ENCODE peak calls at places on chromosomes 12 and 14, in six cellular contexts. One of them, this sample, is unnamed.

GRCh38 chr14:26925876-26926584 is 328.2 kb upstream of the NOVA1 start:
- DNase-seq in HFFc6: no peak
- DNase-seq in activated CD8-positive, alpha-beta memory T cell treated with anti-CD3 and anti-CD28 coated beads for 24 hours: no peak
- DNase-seq in Calu3: no peak
- DNase-seq in OCI-M1: no peak
- DNase-seq in hepatic stellate cell: no peak
- DNase-seq in this sample: no peak

GRCh38 chr12:41466300-41466699 is 278.2 kb downstream of the PDZRN4 start:
- DNase-seq in OCI-M1: no peak
- DNase-seq in Calu3: no peak
- DNase-seq in hepatic stellate cell: no peak
- DNase-seq in activated CD8-positive, alpha-beta memory T cell treated with anti-CD3 and anti-CD28 coated beads for 24 hours: no peak
- DNase-seq in HFFc6: no peak
- DNase-seq in this sample: no peak

GRCh38 chr12:89566615-89567014 is 40.8 kb upstream of the POC1B start:
- DNase-seq in Calu3: no peak
- DNase-seq in activated CD8-positive, alpha-beta memory T cell treated with anti-CD3 and anti-CD28 coated beads for 24 hours: no peak
- DNase-seq in OCI-M1: peak
- DNase-seq in hepatic stellate cell: no peak
- DNase-seq in HFFc6: peak
- DNase-seq in this sample: no peak

GRCh38 chr12:48106574-48107251 is 834 bp upstream of the SENP1 start:
- DNase-seq in activated CD8-positive, alpha-beta memory T cell treated with anti-CD3 and anti-CD28 coated beads for 24 hours: no peak
- DNase-seq in Calu3: no peak
- DNase-seq in hepatic stellate cell: no peak
- DNase-seq in HFFc6: no peak
- DNase-seq in OCI-M1: no peak
- DNase-seq in this sample: no peak

GRCh38 chr12:70180140-70180539 is 63.1 kb upstream of the CNOT2 start:
- DNase-seq in HFFc6: no peak
- DNase-seq in hepatic stellate cell: no peak
- DNase-seq in activated CD8-positive, alpha-beta memory T cell treated with anti-CD3 and anti-CD28 coated beads for 24 hours: no peak
- DNase-seq in OCI-M1: no peak
- DNase-seq in Calu3: no peak
- DNase-seq in this sample: no peak

GRCh38 chr12:43815416-43815815 is 9.3 kb upstream of the TWF1 start:
- DNase-seq in activated CD8-positive, alpha-beta memory T cell treated with anti-CD3 and anti-CD28 coated beads for 24 hours: no peak
- DNase-seq in HFFc6: no peak
- DNase-seq in Calu3: no peak
- DNase-seq in OCI-M1: no peak
- DNase-seq in hepatic stellate cell: no peak
- DNase-seq in this sample: no peak

GRCh38 chr12:127528576-127528975 is 738.4 kb upstream of the TMEM132C start:
- DNase-seq in Calu3: no peak
- DNase-seq in OCI-M1: no peak
- DNase-seq in activated CD8-positive, alpha-beta memory T cell treated with anti-CD3 and anti-CD28 coated beads for 24 hours: no peak
- DNase-seq in HFFc6: no peak
- DNase-seq in hepatic stellate cell: no peak
- DNase-seq in this sample: no peak

GRCh38 chr14:87990687-87991086 is 2.3 kb downstream of the GALC start:
- DNase-seq in activated CD8-positive, alpha-beta memory T cell treated with anti-CD3 and anti-CD28 coated beads for 24 hours: no peak
- DNase-seq in Calu3: no peak
- DNase-seq in OCI-M1: no peak
- DNase-seq in HFFc6: no peak
- DNase-seq in hepatic stellate cell: no peak
- DNase-seq in this sample: no peak

GRCh38 chr14:41154143-41154807 is 452.4 kb upstream of the LRFN5 start:
- DNase-seq in HFFc6: no peak
- DNase-seq in OCI-M1: no peak
- DNase-seq in Calu3: no peak
- DNase-seq in hepatic stellate cell: no peak
- DNase-seq in activated CD8-positive, alpha-beta memory T cell treated with anti-CD3 and anti-CD28 coated beads for 24 hours: no peak
- DNase-seq in this sample: no peak

GRCh38 chr12:106309671-106310313 is 7.3 kb downstream of the TCP11L2 start:
- DNase-seq in hepatic stellate cell: peak
- DNase-seq in OCI-M1: no peak
- DNase-seq in activated CD8-positive, alpha-beta memory T cell treated with anti-CD3 and anti-CD28 coated beads for 24 hours: no peak
- DNase-seq in HFFc6: peak
- DNase-seq in Calu3: peak
- DNase-seq in this sample: no peak

GRCh38 chr14:49946320-49947141 is 53.6 kb downstream of the ARF6 start:
- DNase-seq in OCI-M1: no peak
- DNase-seq in Calu3: peak
- DNase-seq in hepatic stellate cell: peak
- DNase-seq in HFFc6: peak
- DNase-seq in activated CD8-positive, alpha-beta memory T cell treated with anti-CD3 and anti-CD28 coated beads for 24 hours: peak
- DNase-seq in this sample: no peak

GRCh38 chr12:132475304-132476037 is 14.5 kb upstream of the FBRSL1 start:
- DNase-seq in OCI-M1: peak
- DNase-seq in hepatic stellate cell: no peak
- DNase-seq in activated CD8-positive, alpha-beta memory T cell treated with anti-CD3 and anti-CD28 coated beads for 24 hours: peak
- DNase-seq in HFFc6: no peak
- DNase-seq in Calu3: no peak
- DNase-seq in this sample: no peak

GRCh38 chr12:112685321-112685720 is 106.2 kb upstream of the RPH3A start:
- DNase-seq in Calu3: no peak
- DNase-seq in OCI-M1: peak
- DNase-seq in hepatic stellate cell: no peak
- DNase-seq in activated CD8-positive, alpha-beta memory T cell treated with anti-CD3 and anti-CD28 coated beads for 24 hours: no peak
- DNase-seq in HFFc6: no peak
- DNase-seq in this sample: no peak

GRCh38 chr12:108972226-108972757 is 48.6 kb downstream of the SVOP start:
- DNase-seq in OCI-M1: no peak
- DNase-seq in HFFc6: no peak
- DNase-seq in hepatic stellate cell: no peak
- DNase-seq in activated CD8-positive, alpha-beta memory T cell treated with anti-CD3 and anti-CD28 coated beads for 24 hours: no peak
- DNase-seq in Calu3: no peak
- DNase-seq in this sample: no peak

GRCh38 chr12:130405332-130405731 is 67.6 kb downstream of the PIWIL1 start:
- DNase-seq in Calu3: no peak
- DNase-seq in activated CD8-positive, alpha-beta memory T cell treated with anti-CD3 and anti-CD28 coated beads for 24 hours: no peak
- DNase-seq in hepatic stellate cell: no peak
- DNase-seq in OCI-M1: no peak
- DNase-seq in HFFc6: no peak
- DNase-seq in this sample: no peak

GRCh38 chr12:93098077-93098476 is 169.0 kb upstream of the EEA1 start:
- DNase-seq in HFFc6: peak
- DNase-seq in activated CD8-positive, alpha-beta memory T cell treated with anti-CD3 and anti-CD28 coated beads for 24 hours: peak
- DNase-seq in OCI-M1: peak
- DNase-seq in hepatic stellate cell: no peak
- DNase-seq in Calu3: peak
- DNase-seq in this sample: peak

GRCh38 chr12:56628671-56629458 is 1.3 kb downstream of the BAZ2A start:
- DNase-seq in Calu3: peak
- DNase-seq in hepatic stellate cell: peak
- DNase-seq in OCI-M1: peak
- DNase-seq in HFFc6: peak
- DNase-seq in activated CD8-positive, alpha-beta memory T cell treated with anti-CD3 and anti-CD28 coated beads for 24 hours: peak
- DNase-seq in this sample: peak

GRCh38 chr14:37411079-37411735 is 183.8 kb downstream of the FOXA1 start:
- DNase-seq in Calu3: no peak
- DNase-seq in activated CD8-positive, alpha-beta memory T cell treated with anti-CD3 and anti-CD28 coated beads for 24 hours: no peak
- DNase-seq in OCI-M1: no peak
- DNase-seq in HFFc6: no peak
- DNase-seq in hepatic stellate cell: no peak
- DNase-seq in this sample: no peak

GRCh38 chr14:74648643-74649042 is 36.6 kb upstream of the LTBP2 start:
- DNase-seq in activated CD8-positive, alpha-beta memory T cell treated with anti-CD3 and anti-CD28 coated beads for 24 hours: peak
- DNase-seq in hepatic stellate cell: no peak
- DNase-seq in Calu3: no peak
- DNase-seq in OCI-M1: no peak
- DNase-seq in HFFc6: no peak
- DNase-seq in this sample: no peak

GRCh38 chr14:24197066-24197465 is 1.8 kb upstream of the TM9SF1 start:
- DNase-seq in HFFc6: no peak
- DNase-seq in hepatic stellate cell: no peak
- DNase-seq in activated CD8-positive, alpha-beta memory T cell treated with anti-CD3 and anti-CD28 coated beads for 24 hours: no peak
- DNase-seq in OCI-M1: no peak
- DNase-seq in Calu3: no peak
- DNase-seq in this sample: no peak

GRCh38 chr12:17283563-17283962 is 677.6 kb upstream of the LMO3 start:
- DNase-seq in hepatic stellate cell: no peak
- DNase-seq in OCI-M1: no peak
- DNase-seq in Calu3: no peak
- DNase-seq in activated CD8-positive, alpha-beta memory T cell treated with anti-CD3 and anti-CD28 coated beads for 24 hours: no peak
- DNase-seq in HFFc6: no peak
- DNase-seq in this sample: no peak

GRCh38 chr14:65622703-65623102 is 210.2 kb downstream of the FUT8 start:
- DNase-seq in Calu3: no peak
- DNase-seq in activated CD8-positive, alpha-beta memory T cell treated with anti-CD3 and anti-CD28 coated beads for 24 hours: no peak
- DNase-seq in OCI-M1: no peak
- DNase-seq in HFFc6: no peak
- DNase-seq in hepatic stellate cell: no peak
- DNase-seq in this sample: no peak

GRCh38 chr14:55756078-55756477 is 176.1 kb downstream of the KTN1 start:
- DNase-seq in OCI-M1: no peak
- DNase-seq in activated CD8-positive, alpha-beta memory T cell treated with anti-CD3 and anti-CD28 coated beads for 24 hours: no peak
- DNase-seq in hepatic stellate cell: no peak
- DNase-seq in Calu3: no peak
- DNase-seq in HFFc6: no peak
- DNase-seq in this sample: no peak

GRCh38 chr12:66044731-66045130 is 85.8 kb downstream of the LLPH start:
- DNase-seq in activated CD8-positive, alpha-beta memory T cell treated with anti-CD3 and anti-CD28 coated beads for 24 hours: no peak
- DNase-seq in hepatic stellate cell: no peak
- DNase-seq in OCI-M1: no peak
- DNase-seq in Calu3: no peak
- DNase-seq in HFFc6: peak
- DNase-seq in this sample: no peak

GRCh38 chr14:78254911-78255431 is 84.8 kb downstream of the NRXN3 start:
- DNase-seq in OCI-M1: peak
- DNase-seq in Calu3: peak
- DNase-seq in activated CD8-positive, alpha-beta memory T cell treated with anti-CD3 and anti-CD28 coated beads for 24 hours: no peak
- DNase-seq in HFFc6: peak
- DNase-seq in hepatic stellate cell: no peak
- DNase-seq in this sample: no peak

GRCh38 chr14:61386173-61386772 is 64.9 kb downstream of the PRKCH start:
- DNase-seq in OCI-M1: no peak
- DNase-seq in HFFc6: no peak
- DNase-seq in activated CD8-positive, alpha-beta memory T cell treated with anti-CD3 and anti-CD28 coated beads for 24 hours: no peak
- DNase-seq in Calu3: no peak
- DNase-seq in hepatic stellate cell: no peak
- DNase-seq in this sample: no peak

GRCh38 chr14:77032483-77032853 is 4.0 kb upstream of the IRF2BPL start:
- DNase-seq in Calu3: no peak
- DNase-seq in activated CD8-positive, alpha-beta memory T cell treated with anti-CD3 and anti-CD28 coated beads for 24 hours: no peak
- DNase-seq in HFFc6: no peak
- DNase-seq in hepatic stellate cell: no peak
- DNase-seq in OCI-M1: no peak
- DNase-seq in this sample: no peak

GRCh38 chr12:22083167-22083566 is 37.1 kb downstream of the CMAS start:
- DNase-seq in OCI-M1: peak
- DNase-seq in HFFc6: peak
- DNase-seq in hepatic stellate cell: no peak
- DNase-seq in Calu3: peak
- DNase-seq in activated CD8-positive, alpha-beta memory T cell treated with anti-CD3 and anti-CD28 coated beads for 24 hours: no peak
- DNase-seq in this sample: no peak

GRCh38 chr12:65696227-65696626 is 128.1 kb upstream of the HMGA2 start:
- DNase-seq in hepatic stellate cell: no peak
- DNase-seq in Calu3: no peak
- DNase-seq in HFFc6: no peak
- DNase-seq in activated CD8-positive, alpha-beta memory T cell treated with anti-CD3 and anti-CD28 coated beads for 24 hours: no peak
- DNase-seq in OCI-M1: no peak
- DNase-seq in this sample: no peak

GRCh38 chr12:133129368-133130037 is 571 bp downstream of the ZNF891 start:
- DNase-seq in OCI-M1: peak
- DNase-seq in activated CD8-positive, alpha-beta memory T cell treated with anti-CD3 and anti-CD28 coated beads for 24 hours: no peak
- DNase-seq in Calu3: no peak
- DNase-seq in hepatic stellate cell: no peak
- DNase-seq in HFFc6: peak
- DNase-seq in this sample: no peak

GRCh38 chr14:102527255-102528232 is 18.0 kb upstream of the ANKRD9 start:
- DNase-seq in Calu3: peak
- DNase-seq in HFFc6: peak
- DNase-seq in activated CD8-positive, alpha-beta memory T cell treated with anti-CD3 and anti-CD28 coated beads for 24 hours: no peak
- DNase-seq in hepatic stellate cell: no peak
- DNase-seq in OCI-M1: no peak
- DNase-seq in this sample: no peak

GRCh38 chr12:28340261-28340660 is 150.0 kb downstream of the CCDC91 start:
- DNase-seq in OCI-M1: peak
- DNase-seq in activated CD8-positive, alpha-beta memory T cell treated with anti-CD3 and anti-CD28 coated beads for 24 hours: no peak
- DNase-seq in hepatic stellate cell: no peak
- DNase-seq in HFFc6: no peak
- DNase-seq in Calu3: no peak
- DNase-seq in this sample: no peak

GRCh38 chr14:69170848-69171247 is 17.9 kb upstream of the DCAF5 start:
- DNase-seq in OCI-M1: peak
- DNase-seq in Calu3: no peak
- DNase-seq in HFFc6: peak
- DNase-seq in hepatic stellate cell: no peak
- DNase-seq in activated CD8-positive, alpha-beta memory T cell treated with anti-CD3 and anti-CD28 coated beads for 24 hours: no peak
- DNase-seq in this sample: no peak

GRCh38 chr14:53399057-53399456 is 245.9 kb upstream of the DDHD1 start:
- DNase-seq in hepatic stellate cell: no peak
- DNase-seq in Calu3: no peak
- DNase-seq in activated CD8-positive, alpha-beta memory T cell treated with anti-CD3 and anti-CD28 coated beads for 24 hours: no peak
- DNase-seq in HFFc6: peak
- DNase-seq in OCI-M1: no peak
- DNase-seq in this sample: no peak

GRCh38 chr14:39641224-39641623 is 209.0 kb upstream of the FBXO33 start:
- DNase-seq in Calu3: no peak
- DNase-seq in hepatic stellate cell: no peak
- DNase-seq in HFFc6: no peak
- DNase-seq in activated CD8-positive, alpha-beta memory T cell treated with anti-CD3 and anti-CD28 coated beads for 24 hours: no peak
- DNase-seq in OCI-M1: no peak
- DNase-seq in this sample: no peak